ENCODE peak calls at places on chromosomes 3 and 15, in ten cellular contexts. One of them, this sample, is unnamed.

GRCh38 chr3:28376424-28376823 is 27.8 kb upstream of the AZI2 start:
- DNase-seq in T-helper 17 cell: no peak
- DNase-seq in stimulated activated CD4-positive, alpha-beta T cell treated with anti-CD3 and anti-CD28 coated beads, Interleukin-12 subunit alpha, Interleukin-12 subunit beta, amount 100 ng/mL, for 48 hours: no peak
- DNase-seq in stimulated activated naive CD8-positive, alpha-beta T cell treated with anti-CD3 and anti-CD28 coated beads, Interleukin-15, Interleukin-2, amounts not matched to agents 100 U/mL and 50 U/mL, for 24 hours: no peak
- DNase-seq in HFFc6: no peak
- DNase-seq in naive thymus-derived CD8-positive, alpha-beta T cell: no peak
- DNase-seq in hepatocyte: peak; percentile 16
- DNase-seq in activated CD8-positive, alpha-beta memory T cell treated with anti-CD3 and anti-CD28 coated beads, Interleukin-2, amount 10 ng/mL, durations not matched to agents 7 days and 5 days: no peak
- DNase-seq in adipocyte: peak; percentile 82
- DNase-seq in HuH-7: no peak
- DNase-seq in this sample: no peak

GRCh38 chr15:65303687-65304392 is 637 bp upstream of the RNU5B-1 start:
- DNase-seq in T-helper 17 cell: peak; percentile 56
- DNase-seq in stimulated activated CD4-positive, alpha-beta T cell treated with anti-CD3 and anti-CD28 coated beads, Interleukin-12 subunit alpha, Interleukin-12 subunit beta, amount 100 ng/mL, for 48 hours: no peak
- DNase-seq in stimulated activated naive CD8-positive, alpha-beta T cell treated with anti-CD3 and anti-CD28 coated beads, Interleukin-15, Interleukin-2, amounts not matched to agents 100 U/mL and 50 U/mL, for 24 hours: peak; percentile 73
- DNase-seq in HFFc6: peak; percentile 58
- DNase-seq in naive thymus-derived CD8-positive, alpha-beta T cell: no peak
- DNase-seq in hepatocyte: peak; percentile 71
- DNase-seq in activated CD8-positive, alpha-beta memory T cell treated with anti-CD3 and anti-CD28 coated beads, Interleukin-2, amount 10 ng/mL, durations not matched to agents 7 days and 5 days: peak; percentile 88
- DNase-seq in adipocyte: peak; percentile 71
- DNase-seq in HuH-7: no peak
- DNase-seq in this sample: no peak

GRCh38 chr3:133572158-133573053 is 1.1 kb upstream of the CDV3 start:
- DNase-seq in T-helper 17 cell: no peak
- DNase-seq in stimulated activated CD4-positive, alpha-beta T cell treated with anti-CD3 and anti-CD28 coated beads, Interleukin-12 subunit alpha, Interleukin-12 subunit beta, amount 100 ng/mL, for 48 hours: no peak
- DNase-seq in stimulated activated naive CD8-positive, alpha-beta T cell treated with anti-CD3 and anti-CD28 coated beads, Interleukin-15, Interleukin-2, amounts not matched to agents 100 U/mL and 50 U/mL, for 24 hours: peak; percentile 13
- DNase-seq in HFFc6: no peak
- DNase-seq in naive thymus-derived CD8-positive, alpha-beta T cell: peak; percentile 9
- DNase-seq in hepatocyte: peak; percentile 17
- DNase-seq in activated CD8-positive, alpha-beta memory T cell treated with anti-CD3 and anti-CD28 coated beads, Interleukin-2, amount 10 ng/mL, durations not matched to agents 7 days and 5 days: peak; percentile 42
- DNase-seq in adipocyte: no peak
- DNase-seq in HuH-7: no peak
- DNase-seq in this sample: peak; percentile 77

GRCh38 chr3:106740116-106740515 is 637.1 kb upstream of the CCDC54 start:
- DNase-seq in T-helper 17 cell: no peak
- DNase-seq in stimulated activated CD4-positive, alpha-beta T cell treated with anti-CD3 and anti-CD28 coated beads, Interleukin-12 subunit alpha, Interleukin-12 subunit beta, amount 100 ng/mL, for 48 hours: no peak
- DNase-seq in stimulated activated naive CD8-positive, alpha-beta T cell treated with anti-CD3 and anti-CD28 coated beads, Interleukin-15, Interleukin-2, amounts not matched to agents 100 U/mL and 50 U/mL, for 24 hours: no peak
- DNase-seq in HFFc6: no peak
- DNase-seq in naive thymus-derived CD8-positive, alpha-beta T cell: no peak
- DNase-seq in hepatocyte: no peak
- DNase-seq in activated CD8-positive, alpha-beta memory T cell treated with anti-CD3 and anti-CD28 coated beads, Interleukin-2, amount 10 ng/mL, durations not matched to agents 7 days and 5 days: no peak
- DNase-seq in adipocyte: peak; percentile 49
- DNase-seq in HuH-7: no peak
- DNase-seq in this sample: no peak

GRCh38 chr15:33156021-33156420 is 38.5 kb downstream of the FMN1 start:
- DNase-seq in T-helper 17 cell: no peak
- DNase-seq in stimulated activated CD4-positive, alpha-beta T cell treated with anti-CD3 and anti-CD28 coated beads, Interleukin-12 subunit alpha, Interleukin-12 subunit beta, amount 100 ng/mL, for 48 hours: no peak
- DNase-seq in stimulated activated naive CD8-positive, alpha-beta T cell treated with anti-CD3 and anti-CD28 coated beads, Interleukin-15, Interleukin-2, amounts not matched to agents 100 U/mL and 50 U/mL, for 24 hours: no peak
- DNase-seq in HFFc6: no peak
- DNase-seq in naive thymus-derived CD8-positive, alpha-beta T cell: no peak
- DNase-seq in hepatocyte: no peak
- DNase-seq in activated CD8-positive, alpha-beta memory T cell treated with anti-CD3 and anti-CD28 coated beads, Interleukin-2, amount 10 ng/mL, durations not matched to agents 7 days and 5 days: no peak
- DNase-seq in adipocyte: no peak
- DNase-seq in HuH-7: no peak
- DNase-seq in this sample: no peak

GRCh38 chr3:46959169-46959515 is 17.4 kb downstream of the CCDC12 start:
- DNase-seq in T-helper 17 cell: no peak
- DNase-seq in stimulated activated CD4-positive, alpha-beta T cell treated with anti-CD3 and anti-CD28 coated beads, Interleukin-12 subunit alpha, Interleukin-12 subunit beta, amount 100 ng/mL, for 48 hours: no peak
- DNase-seq in stimulated activated naive CD8-positive, alpha-beta T cell treated with anti-CD3 and anti-CD28 coated beads, Interleukin-15, Interleukin-2, amounts not matched to agents 100 U/mL and 50 U/mL, for 24 hours: peak; percentile 67
- DNase-seq in HFFc6: no peak
- DNase-seq in naive thymus-derived CD8-positive, alpha-beta T cell: no peak
- DNase-seq in hepatocyte: no peak
- DNase-seq in activated CD8-positive, alpha-beta memory T cell treated with anti-CD3 and anti-CD28 coated beads, Interleukin-2, amount 10 ng/mL, durations not matched to agents 7 days and 5 days: no peak
- DNase-seq in adipocyte: no peak
- DNase-seq in HuH-7: no peak
- DNase-seq in this sample: no peak

GRCh38 chr3:55333923-55334322 is 153.2 kb downstream of the WNT5A start:
- DNase-seq in T-helper 17 cell: no peak
- DNase-seq in stimulated activated CD4-positive, alpha-beta T cell treated with anti-CD3 and anti-CD28 coated beads, Interleukin-12 subunit alpha, Interleukin-12 subunit beta, amount 100 ng/mL, for 48 hours: no peak
- DNase-seq in stimulated activated naive CD8-positive, alpha-beta T cell treated with anti-CD3 and anti-CD28 coated beads, Interleukin-15, Interleukin-2, amounts not matched to agents 100 U/mL and 50 U/mL, for 24 hours: no peak
- DNase-seq in HFFc6: peak; percentile 59
- DNase-seq in naive thymus-derived CD8-positive, alpha-beta T cell: no peak
- DNase-seq in hepatocyte: no peak
- DNase-seq in activated CD8-positive, alpha-beta memory T cell treated with anti-CD3 and anti-CD28 coated beads, Interleukin-2, amount 10 ng/mL, durations not matched to agents 7 days and 5 days: no peak
- DNase-seq in adipocyte: peak; percentile 69
- DNase-seq in HuH-7: no peak
- DNase-seq in this sample: no peak

GRCh38 chr15:64205202-64205601 is 42.4 kb upstream of the PPIB start:
- DNase-seq in T-helper 17 cell: no peak
- DNase-seq in stimulated activated CD4-positive, alpha-beta T cell treated with anti-CD3 and anti-CD28 coated beads, Interleukin-12 subunit alpha, Interleukin-12 subunit beta, amount 100 ng/mL, for 48 hours: no peak
- DNase-seq in stimulated activated naive CD8-positive, alpha-beta T cell treated with anti-CD3 and anti-CD28 coated beads, Interleukin-15, Interleukin-2, amounts not matched to agents 100 U/mL and 50 U/mL, for 24 hours: no peak
- DNase-seq in HFFc6: no peak
- DNase-seq in naive thymus-derived CD8-positive, alpha-beta T cell: no peak
- DNase-seq in hepatocyte: no peak
- DNase-seq in activated CD8-positive, alpha-beta memory T cell treated with anti-CD3 and anti-CD28 coated beads, Interleukin-2, amount 10 ng/mL, durations not matched to agents 7 days and 5 days: no peak
- DNase-seq in adipocyte: no peak
- DNase-seq in HuH-7: no peak
- DNase-seq in this sample: no peak

GRCh38 chr3:178385280-178385952 is 150.8 kb upstream of the KCNMB2 start:
- DNase-seq in T-helper 17 cell: no peak
- DNase-seq in stimulated activated CD4-positive, alpha-beta T cell treated with anti-CD3 and anti-CD28 coated beads, Interleukin-12 subunit alpha, Interleukin-12 subunit beta, amount 100 ng/mL, for 48 hours: no peak
- DNase-seq in stimulated activated naive CD8-positive, alpha-beta T cell treated with anti-CD3 and anti-CD28 coated beads, Interleukin-15, Interleukin-2, amounts not matched to agents 100 U/mL and 50 U/mL, for 24 hours: no peak
- DNase-seq in HFFc6: peak; percentile 28
- DNase-seq in naive thymus-derived CD8-positive, alpha-beta T cell: peak; percentile 20
- DNase-seq in hepatocyte: peak; percentile 47
- DNase-seq in activated CD8-positive, alpha-beta memory T cell treated with anti-CD3 and anti-CD28 coated beads, Interleukin-2, amount 10 ng/mL, durations not matched to agents 7 days and 5 days: no peak
- DNase-seq in adipocyte: peak; percentile 83
- DNase-seq in HuH-7: peak; percentile 7
- DNase-seq in this sample: peak; percentile 51

GRCh38 chr3:165518346-165518745 is 318.9 kb downstream of the BCHE start:
- DNase-seq in T-helper 17 cell: no peak
- DNase-seq in stimulated activated CD4-positive, alpha-beta T cell treated with anti-CD3 and anti-CD28 coated beads, Interleukin-12 subunit alpha, Interleukin-12 subunit beta, amount 100 ng/mL, for 48 hours: no peak
- DNase-seq in stimulated activated naive CD8-positive, alpha-beta T cell treated with anti-CD3 and anti-CD28 coated beads, Interleukin-15, Interleukin-2, amounts not matched to agents 100 U/mL and 50 U/mL, for 24 hours: no peak
- DNase-seq in HFFc6: no peak
- DNase-seq in naive thymus-derived CD8-positive, alpha-beta T cell: no peak
- DNase-seq in hepatocyte: no peak
- DNase-seq in activated CD8-positive, alpha-beta memory T cell treated with anti-CD3 and anti-CD28 coated beads, Interleukin-2, amount 10 ng/mL, durations not matched to agents 7 days and 5 days: no peak
- DNase-seq in adipocyte: no peak
- DNase-seq in HuH-7: no peak
- DNase-seq in this sample: no peak

GRCh38 chr15:74222705-74223104 is 13.4 kb upstream of the CCDC33 start:
- DNase-seq in T-helper 17 cell: no peak
- DNase-seq in stimulated activated CD4-positive, alpha-beta T cell treated with anti-CD3 and anti-CD28 coated beads, Interleukin-12 subunit alpha, Interleukin-12 subunit beta, amount 100 ng/mL, for 48 hours: no peak
- DNase-seq in stimulated activated naive CD8-positive, alpha-beta T cell treated with anti-CD3 and anti-CD28 coated beads, Interleukin-15, Interleukin-2, amounts not matched to agents 100 U/mL and 50 U/mL, for 24 hours: no peak
- DNase-seq in HFFc6: no peak
- DNase-seq in naive thymus-derived CD8-positive, alpha-beta T cell: no peak
- DNase-seq in hepatocyte: no peak
- DNase-seq in activated CD8-positive, alpha-beta memory T cell treated with anti-CD3 and anti-CD28 coated beads, Interleukin-2, amount 10 ng/mL, durations not matched to agents 7 days and 5 days: no peak
- DNase-seq in adipocyte: no peak
- DNase-seq in HuH-7: no peak
- DNase-seq in this sample: no peak

GRCh38 chr3:126373682-126374601 is 16.7 kb upstream of the KLF15 start:
- DNase-seq in T-helper 17 cell: no peak
- DNase-seq in stimulated activated CD4-positive, alpha-beta T cell treated with anti-CD3 and anti-CD28 coated beads, Interleukin-12 subunit alpha, Interleukin-12 subunit beta, amount 100 ng/mL, for 48 hours: no peak
- DNase-seq in stimulated activated naive CD8-positive, alpha-beta T cell treated with anti-CD3 and anti-CD28 coated beads, Interleukin-15, Interleukin-2, amounts not matched to agents 100 U/mL and 50 U/mL, for 24 hours: no peak
- DNase-seq in HFFc6: peak; percentile 49
- DNase-seq in naive thymus-derived CD8-positive, alpha-beta T cell: no peak
- DNase-seq in hepatocyte: no peak
- DNase-seq in activated CD8-positive, alpha-beta memory T cell treated with anti-CD3 and anti-CD28 coated beads, Interleukin-2, amount 10 ng/mL, durations not matched to agents 7 days and 5 days: no peak
- DNase-seq in adipocyte: peak; percentile 81
- DNase-seq in HuH-7: no peak
- DNase-seq in this sample: peak; percentile 2

GRCh38 chr15:65634381-65634780 is 12.6 kb downstream of the SLC24A1 start:
- DNase-seq in T-helper 17 cell: no peak
- DNase-seq in stimulated activated CD4-positive, alpha-beta T cell treated with anti-CD3 and anti-CD28 coated beads, Interleukin-12 subunit alpha, Interleukin-12 subunit beta, amount 100 ng/mL, for 48 hours: no peak
- DNase-seq in stimulated activated naive CD8-positive, alpha-beta T cell treated with anti-CD3 and anti-CD28 coated beads, Interleukin-15, Interleukin-2, amounts not matched to agents 100 U/mL and 50 U/mL, for 24 hours: no peak
- DNase-seq in HFFc6: no peak
- DNase-seq in naive thymus-derived CD8-positive, alpha-beta T cell: no peak
- DNase-seq in hepatocyte: no peak
- DNase-seq in activated CD8-positive, alpha-beta memory T cell treated with anti-CD3 and anti-CD28 coated beads, Interleukin-2, amount 10 ng/mL, durations not matched to agents 7 days and 5 days: no peak
- DNase-seq in adipocyte: peak; percentile 41
- DNase-seq in HuH-7: no peak
- DNase-seq in this sample: no peak

GRCh38 chr3:58751235-58751634 is 84.7 kb upstream of the FAM3D start:
- DNase-seq in T-helper 17 cell: no peak
- DNase-seq in stimulated activated CD4-positive, alpha-beta T cell treated with anti-CD3 and anti-CD28 coated beads, Interleukin-12 subunit alpha, Interleukin-12 subunit beta, amount 100 ng/mL, for 48 hours: no peak
- DNase-seq in stimulated activated naive CD8-positive, alpha-beta T cell treated with anti-CD3 and anti-CD28 coated beads, Interleukin-15, Interleukin-2, amounts not matched to agents 100 U/mL and 50 U/mL, for 24 hours: no peak
- DNase-seq in HFFc6: no peak
- DNase-seq in naive thymus-derived CD8-positive, alpha-beta T cell: no peak
- DNase-seq in hepatocyte: no peak
- DNase-seq in activated CD8-positive, alpha-beta memory T cell treated with anti-CD3 and anti-CD28 coated beads, Interleukin-2, amount 10 ng/mL, durations not matched to agents 7 days and 5 days: no peak
- DNase-seq in adipocyte: no peak
- DNase-seq in HuH-7: no peak
- DNase-seq in this sample: no peak

GRCh38 chr3:48475188-48475587 is 28.7 kb downstream of the ATRIP start:
- DNase-seq in T-helper 17 cell: no peak
- DNase-seq in stimulated activated CD4-positive, alpha-beta T cell treated with anti-CD3 and anti-CD28 coated beads, Interleukin-12 subunit alpha, Interleukin-12 subunit beta, amount 100 ng/mL, for 48 hours: no peak
- DNase-seq in stimulated activated naive CD8-positive, alpha-beta T cell treated with anti-CD3 and anti-CD28 coated beads, Interleukin-15, Interleukin-2, amounts not matched to agents 100 U/mL and 50 U/mL, for 24 hours: no peak
- DNase-seq in HFFc6: no peak
- DNase-seq in naive thymus-derived CD8-positive, alpha-beta T cell: no peak
- DNase-seq in hepatocyte: no peak
- DNase-seq in activated CD8-positive, alpha-beta memory T cell treated with anti-CD3 and anti-CD28 coated beads, Interleukin-2, amount 10 ng/mL, durations not matched to agents 7 days and 5 days: no peak
- DNase-seq in adipocyte: no peak
- DNase-seq in HuH-7: no peak
- DNase-seq in this sample: no peak

GRCh38 chr15:101438482-101439284 is 50.8 kb downstream of the PCSK6 start:
- DNase-seq in T-helper 17 cell: no peak
- DNase-seq in stimulated activated CD4-positive, alpha-beta T cell treated with anti-CD3 and anti-CD28 coated beads, Interleukin-12 subunit alpha, Interleukin-12 subunit beta, amount 100 ng/mL, for 48 hours: no peak
- DNase-seq in stimulated activated naive CD8-positive, alpha-beta T cell treated with anti-CD3 and anti-CD28 coated beads, Interleukin-15, Interleukin-2, amounts not matched to agents 100 U/mL and 50 U/mL, for 24 hours: no peak
- DNase-seq in HFFc6: no peak
- DNase-seq in naive thymus-derived CD8-positive, alpha-beta T cell: no peak
- DNase-seq in hepatocyte: no peak
- DNase-seq in activated CD8-positive, alpha-beta memory T cell treated with anti-CD3 and anti-CD28 coated beads, Interleukin-2, amount 10 ng/mL, durations not matched to agents 7 days and 5 days: peak; percentile 28
- DNase-seq in adipocyte: no peak
- DNase-seq in HuH-7: peak; percentile 59
- DNase-seq in this sample: no peak

GRCh38 chr3:11808231-11808630 is 38.5 kb downstream of the TAMM41 start:
- DNase-seq in T-helper 17 cell: no peak
- DNase-seq in stimulated activated CD4-positive, alpha-beta T cell treated with anti-CD3 and anti-CD28 coated beads, Interleukin-12 subunit alpha, Interleukin-12 subunit beta, amount 100 ng/mL, for 48 hours: no peak
- DNase-seq in stimulated activated naive CD8-positive, alpha-beta T cell treated with anti-CD3 and anti-CD28 coated beads, Interleukin-15, Interleukin-2, amounts not matched to agents 100 U/mL and 50 U/mL, for 24 hours: no peak
- DNase-seq in HFFc6: no peak
- DNase-seq in naive thymus-derived CD8-positive, alpha-beta T cell: no peak
- DNase-seq in hepatocyte: peak; percentile 22
- DNase-seq in activated CD8-positive, alpha-beta memory T cell treated with anti-CD3 and anti-CD28 coated beads, Interleukin-2, amount 10 ng/mL, durations not matched to agents 7 days and 5 days: no peak
- DNase-seq in adipocyte: no peak
- DNase-seq in HuH-7: peak; percentile 23
- DNase-seq in this sample: no peak

GRCh38 chr15:56532766-56533455 is 68.0 kb upstream of the MNS1 start:
- DNase-seq in T-helper 17 cell: no peak
- DNase-seq in stimulated activated CD4-positive, alpha-beta T cell treated with anti-CD3 and anti-CD28 coated beads, Interleukin-12 subunit alpha, Interleukin-12 subunit beta, amount 100 ng/mL, for 48 hours: no peak
- DNase-seq in stimulated activated naive CD8-positive, alpha-beta T cell treated with anti-CD3 and anti-CD28 coated beads, Interleukin-15, Interleukin-2, amounts not matched to agents 100 U/mL and 50 U/mL, for 24 hours: no peak
- DNase-seq in HFFc6: no peak
- DNase-seq in naive thymus-derived CD8-positive, alpha-beta T cell: no peak
- DNase-seq in hepatocyte: no peak
- DNase-seq in activated CD8-positive, alpha-beta memory T cell treated with anti-CD3 and anti-CD28 coated beads, Interleukin-2, amount 10 ng/mL, durations not matched to agents 7 days and 5 days: no peak
- DNase-seq in adipocyte: peak; percentile 6
- DNase-seq in HuH-7: no peak
- DNase-seq in this sample: peak; percentile 29

GRCh38 chr3:120160050-120160449 is 65.8 kb upstream of the GSK3B start:
- DNase-seq in T-helper 17 cell: no peak
- DNase-seq in stimulated activated CD4-positive, alpha-beta T cell treated with anti-CD3 and anti-CD28 coated beads, Interleukin-12 subunit alpha, Interleukin-12 subunit beta, amount 100 ng/mL, for 48 hours: no peak
- DNase-seq in stimulated activated naive CD8-positive, alpha-beta T cell treated with anti-CD3 and anti-CD28 coated beads, Interleukin-15, Interleukin-2, amounts not matched to agents 100 U/mL and 50 U/mL, for 24 hours: no peak
- DNase-seq in HFFc6: peak; percentile 97
- DNase-seq in naive thymus-derived CD8-positive, alpha-beta T cell: no peak
- DNase-seq in hepatocyte: peak; percentile 76
- DNase-seq in activated CD8-positive, alpha-beta memory T cell treated with anti-CD3 and anti-CD28 coated beads, Interleukin-2, amount 10 ng/mL, durations not matched to agents 7 days and 5 days: no peak
- DNase-seq in adipocyte: peak; percentile 99
- DNase-seq in HuH-7: peak; percentile 50
- DNase-seq in this sample: no peak

GRCh38 chr3:13711911-13712650 is 163.2 kb downstream of the FBLN2 start:
- DNase-seq in T-helper 17 cell: no peak
- DNase-seq in stimulated activated CD4-positive, alpha-beta T cell treated with anti-CD3 and anti-CD28 coated beads, Interleukin-12 subunit alpha, Interleukin-12 subunit beta, amount 100 ng/mL, for 48 hours: no peak
- DNase-seq in stimulated activated naive CD8-positive, alpha-beta T cell treated with anti-CD3 and anti-CD28 coated beads, Interleukin-15, Interleukin-2, amounts not matched to agents 100 U/mL and 50 U/mL, for 24 hours: no peak
- DNase-seq in HFFc6: no peak
- DNase-seq in naive thymus-derived CD8-positive, alpha-beta T cell: no peak
- DNase-seq in hepatocyte: no peak
- DNase-seq in activated CD8-positive, alpha-beta memory T cell treated with anti-CD3 and anti-CD28 coated beads, Interleukin-2, amount 10 ng/mL, durations not matched to agents 7 days and 5 days: no peak
- DNase-seq in adipocyte: no peak
- DNase-seq in HuH-7: no peak
- DNase-seq in this sample: no peak

GRCh38 chr15:72098076-72098475 is 19.9 kb downstream of the MYO9A start:
- DNase-seq in T-helper 17 cell: no peak
- DNase-seq in stimulated activated CD4-positive, alpha-beta T cell treated with anti-CD3 and anti-CD28 coated beads, Interleukin-12 subunit alpha, Interleukin-12 subunit beta, amount 100 ng/mL, for 48 hours: no peak
- DNase-seq in stimulated activated naive CD8-positive, alpha-beta T cell treated with anti-CD3 and anti-CD28 coated beads, Interleukin-15, Interleukin-2, amounts not matched to agents 100 U/mL and 50 U/mL, for 24 hours: no peak
- DNase-seq in HFFc6: no peak
- DNase-seq in naive thymus-derived CD8-positive, alpha-beta T cell: no peak
- DNase-seq in hepatocyte: no peak
- DNase-seq in activated CD8-positive, alpha-beta memory T cell treated with anti-CD3 and anti-CD28 coated beads, Interleukin-2, amount 10 ng/mL, durations not matched to agents 7 days and 5 days: no peak
- DNase-seq in adipocyte: peak; percentile 19
- DNase-seq in HuH-7: no peak
- DNase-seq in this sample: no peak

GRCh38 chr3:123817413-123817812 is 66.7 kb downstream of the MYLK start:
- DNase-seq in T-helper 17 cell: no peak
- DNase-seq in stimulated activated CD4-positive, alpha-beta T cell treated with anti-CD3 and anti-CD28 coated beads, Interleukin-12 subunit alpha, Interleukin-12 subunit beta, amount 100 ng/mL, for 48 hours: no peak
- DNase-seq in stimulated activated naive CD8-positive, alpha-beta T cell treated with anti-CD3 and anti-CD28 coated beads, Interleukin-15, Interleukin-2, amounts not matched to agents 100 U/mL and 50 U/mL, for 24 hours: no peak
- DNase-seq in HFFc6: peak; percentile 43
- DNase-seq in naive thymus-derived CD8-positive, alpha-beta T cell: no peak
- DNase-seq in hepatocyte: no peak
- DNase-seq in activated CD8-positive, alpha-beta memory T cell treated with anti-CD3 and anti-CD28 coated beads, Interleukin-2, amount 10 ng/mL, durations not matched to agents 7 days and 5 days: no peak
- DNase-seq in adipocyte: no peak
- DNase-seq in HuH-7: no peak
- DNase-seq in this sample: no peak

This sample was measured in MM.1S.